ENCODE peak calls at places on chromosomes 1 and 21, in four cellular contexts. F is heart left ventricle, S is T-cell, C is HT1080. W is an unnamed sample.

GRCh38 chr1:178382372-178382771 is 114.4 kb downstream of the CLEC20A start:
- DNase-seq in F (no peak), S (no peak), C (no peak), W (no peak)

GRCh38 chr1:59560807-59561450 is 253.8 kb upstream of the HOOK1 start:
- DNase-seq in S (no peak), F (no peak), C (peak), W (no peak)

GRCh38 chr21:31675960-31676359 is 16.5 kb downstream of the SOD1 start:
- DNase-seq in F (no peak), S (no peak), C (no peak), W (no peak)

GRCh38 chr1:37995773-37996379 is 6.1 kb upstream of the SF3A3 start:
- DNase-seq in S (no peak), F (peak), C (no peak), W (no peak)

GRCh38 chr1:235073968-235074334 is 54.7 kb downstream of the TOMM20 start:
- DNase-seq in F (peak), S (no peak), C (no peak), W (no peak)

GRCh38 chr1:23980725-23981063 is 567 bp upstream of the SRSF10 start:
- DNase-seq in C (peak), S (no peak), F (no peak), W (no peak)

GRCh38 chr1:53987880-53988279 is 30.1 kb downstream of the LDLRAD1 start:
- DNase-seq in F (no peak), S (no peak), C (no peak), W (no peak)

GRCh38 chr1:100455478-100456072 is 82.4 kb upstream of the GPR88 start:
- DNase-seq in S (no peak), F (no peak), C (no peak), W (peak)